ENCODE peak calls at places on chromosomes 16 and 17, in four cellular contexts. V is HepG2, I is GM12878, L is K562. M is an unnamed sample.

GRCh38 chr17:44807817-44808155 is 22.3 kb downstream of the GJC1 start:
- DNase-seq in I (no peak), L (no peak), V (no peak), M (no peak)

GRCh38 chr16:9042533-9042932 is 48.9 kb upstream of the HAPSTR1 start:
- DNase-seq in L (no peak), I (no peak), V (no peak), M (no peak)

GRCh38 chr17:17840751-17841591 is 4.2 kb upstream of the SREBF1 start:
- DNase-seq in I (no peak), L (peak), V (peak), M (no peak)

GRCh38 chr17:61352408-61352770 is 47.3 kb upstream of the TBX2 start:
- DNase-seq in L (no peak), V (no peak), I (no peak), M (no peak)

GRCh38 chr16:50303605-50304466 is 37.5 kb downstream of the ADCY7 start:
- DNase-seq in I (no peak), V (peak), L (no peak), M (no peak)

GRCh38 chr16:68264128-68265077 is at the start of gene SLC7A6:
- DNase-seq in V (peak), I (no peak), L (peak), M (peak)

GRCh38 chr17:56431736-56432135 is 161.8 kb upstream of the NOG start:
- DNase-seq in I (no peak), V (no peak), L (no peak), M (no peak)

GRCh38 chr16:21602785-21603184 is 3.4 kb downstream of the METTL9 start:
- DNase-seq in V (no peak), I (no peak), L (no peak), M (no peak)

GRCh38 chr17:7184091-7184488 is 4.9 kb upstream of the ASGR1 start:
- DNase-seq in I (no peak), V (peak), L (no peak), M (no peak)

GRCh38 chr16:68345958-68346635 is 35.3 kb downstream of the PRMT7 start:
- DNase-seq in L (no peak), I (no peak), V (no peak), M (no peak)

GRCh38 chr16:81189100-81189664 is 49.3 kb upstream of the BCO1 start:
- DNase-seq in I (no peak), L (peak), V (no peak), M (no peak)

GRCh38 chr17:82245144-82246039 is 16.6 kb downstream of the SLC16A3 start:
- DNase-seq in V (no peak), L (no peak), I (no peak), M (no peak)

GRCh38 chr16:8346291-8346690 is 244.0 kb downstream of the TMEM114 start:
- DNase-seq in L (peak), V (peak), I (no peak), M (no peak)

GRCh38 chr17:63406689-63407330 is 39.3 kb downstream of the CYB561 start:
- DNase-seq in I (peak), V (peak), L (peak), M (peak)

GRCh38 chr17:33712120-33712519 is 419.0 kb upstream of the ASIC2 start:
- DNase-seq in I (no peak), V (no peak), L (peak), M (peak)

GRCh38 chr17:3553419-3554401 is 3.9 kb downstream of the TRPV3 start:
- DNase-seq in I (no peak), V (no peak), L (no peak), M (no peak)

GRCh38 chr17:63514477-63514876 is 8.7 kb upstream of the KCNH6 start:
- DNase-seq in L (no peak), V (no peak), I (no peak), M (no peak)

GRCh38 chr17:30586818-30587595 is 109.8 kb downstream of the GOSR1 start:
- DNase-seq in V (peak), I (no peak), L (no peak), M (no peak)

GRCh38 chr17:74212262-74212912 is 984 bp upstream of the TTYH2 start:
- DNase-seq in I (no peak), V (no peak), L (peak), M (peak)

GRCh38 chr16:72963508-72963907 is 84.4 kb downstream of the ZFHX3 start:
- DNase-seq in V (no peak), I (no peak), L (no peak), M (no peak)

GRCh38 chr16:78227855-78228254 is 128.4 kb downstream of the WWOX start:
- DNase-seq in L (peak), I (no peak), V (peak), M (no peak)

GRCh38 chr17:35849469-35850348 is 19.0 kb downstream of the HEATR9 start:
- DNase-seq in I (peak), L (peak), V (peak), M (peak)

GRCh38 chr17:60610481-60610880 is 10.5 kb downstream of the PPM1D start:
- DNase-seq in L (no peak), I (no peak), V (no peak), M (no peak)

GRCh38 chr16:14527411-14528044 is 102.5 kb downstream of the PARN start:
- DNase-seq in I (no peak), L (no peak), V (no peak), M (no peak)

GRCh38 chr17:17745476-17746455 is 64.5 kb downstream of the RAI1 start:
- DNase-seq in I (no peak), L (no peak), V (no peak), M (no peak)

GRCh38 chr17:77100009-77100408 is 40.8 kb upstream of the SEC14L1 start:
- DNase-seq in I (no peak), V (no peak), L (no peak), M (no peak)

DNA sequence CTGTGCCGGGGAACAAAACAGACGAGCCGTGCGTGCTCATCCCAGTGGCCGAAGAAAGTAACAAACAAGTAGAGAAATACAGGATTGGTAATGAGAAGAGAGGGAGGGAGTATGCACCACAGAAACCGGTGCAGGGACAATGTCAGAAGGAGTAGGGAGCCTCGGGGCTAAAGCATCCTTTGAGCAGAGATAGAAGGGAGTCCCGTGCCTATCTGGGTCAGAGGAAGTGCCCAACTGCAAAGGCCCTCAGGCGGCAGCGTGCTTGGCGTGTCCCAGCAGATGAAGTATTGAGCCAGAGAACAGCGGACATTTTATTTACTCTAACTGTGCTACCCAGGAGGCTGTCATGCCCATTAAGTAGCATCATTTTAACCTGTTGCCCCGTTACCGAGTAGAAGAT is 114.9 kb upstream of the CACNG5 start:
- DNase-seq in V (no peak), I (no peak), L (no peak), M (no peak)
- TF ChIP-seq MAX in V (no peak), I (no peak), L (no peak), M (no peak)

DNA sequence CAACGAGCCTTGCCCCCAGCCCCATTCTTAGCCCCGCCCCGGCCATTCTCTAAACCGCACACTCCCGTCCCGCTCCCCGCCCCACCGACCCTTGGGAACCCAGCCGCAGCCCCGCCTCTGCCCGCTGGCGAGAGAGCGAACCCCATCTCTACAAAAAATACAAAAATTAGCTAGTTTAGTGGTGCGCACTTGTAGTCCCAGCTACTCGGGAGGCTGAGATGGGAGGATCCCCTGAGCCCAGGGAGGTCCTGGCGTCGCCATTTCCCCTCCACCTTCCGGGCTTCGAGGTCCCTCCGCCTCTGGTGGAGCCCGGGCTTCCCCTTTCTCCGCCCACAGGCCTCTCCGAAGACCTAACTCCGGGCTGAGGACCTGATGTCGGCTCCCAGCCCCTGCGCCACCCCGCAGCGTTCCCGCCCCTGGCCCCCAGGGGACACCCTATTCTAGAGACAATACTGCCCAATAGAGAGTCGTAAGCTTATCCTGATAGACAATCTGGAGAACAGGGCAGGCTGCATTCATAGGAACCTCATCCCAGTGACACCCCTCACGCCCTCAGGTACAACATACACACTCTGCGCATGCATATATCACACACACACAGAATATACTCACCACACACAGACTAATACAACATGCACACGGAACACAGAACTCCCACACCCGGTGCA is 483 bp upstream of the PROCA1 start:
- DNase-seq in I (no peak), L (peak), V (no peak), M (peak)
- TF ChIP-seq CBFB in I (no peak), L (peak), V (no peak), M (no peak)

GRCh38 chr16:89829630-89830437 is 1.6 kb downstream of the SPIRE2 start:
- DNase-seq in L (no peak), V (peak), I (no peak), M (no peak)

GRCh38 chr16:89828870-89829629 is 775 bp downstream of the SPIRE2 start:
- DNase-seq in I (no peak), V (no peak), L (no peak), M (peak)

GRCh38 chr16:89827383-89828198 is 684 bp upstream of the SPIRE2 start:
- DNase-seq in I (no peak), V (peak), L (peak), M (peak)

GRCh38 chr16:89826531-89827382 is 1.5 kb upstream of the SPIRE2 start:
- DNase-seq in I (no peak), L (no peak), V (no peak), M (no peak)

DNA sequence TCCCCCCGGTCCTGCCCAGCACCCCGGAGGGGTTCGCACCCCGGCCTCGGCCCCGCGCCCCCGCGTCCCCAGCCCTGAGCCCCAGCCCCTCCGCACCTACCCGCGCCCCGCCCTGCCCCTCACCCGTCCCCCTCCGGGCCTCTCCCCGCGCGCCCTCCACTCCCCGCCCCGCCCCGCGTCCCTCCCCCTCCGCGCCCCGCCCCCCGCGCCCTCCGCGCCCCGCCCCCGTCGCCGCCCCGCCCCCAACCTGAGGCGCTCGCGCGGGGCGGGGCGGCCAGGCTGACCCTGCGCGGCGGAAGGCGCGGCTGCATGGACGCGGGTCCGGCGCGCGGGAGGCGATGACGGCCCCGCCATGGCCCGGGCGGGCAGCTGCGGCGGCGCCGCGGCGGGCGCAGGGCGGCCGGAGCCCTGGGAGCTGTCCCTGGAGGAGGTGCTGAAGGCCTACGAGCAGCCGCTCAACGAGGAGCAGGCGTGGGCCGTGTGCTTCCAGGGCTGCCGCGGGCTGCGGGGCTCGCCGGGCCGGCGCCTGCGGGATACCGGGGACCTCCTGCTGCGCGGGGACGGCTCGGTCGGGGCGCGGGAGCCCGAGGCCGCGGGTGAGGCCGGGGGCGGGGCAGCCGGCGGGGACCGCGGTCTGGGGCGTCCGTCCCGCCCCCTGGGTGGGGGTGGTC is at the start of gene SPIRE2:
- DNase-seq in V (no peak), L (peak), I (no peak), M (peak)
- TF ChIP-seq MAX in V (peak), L (peak), I (no peak), M (no peak)

GRCh38 chr17:40857535-40857934 is 9.5 kb downstream of the KRT12 start:
- DNase-seq in V (no peak), L (no peak), I (no peak), M (no peak)
- TF ChIP-seq CBFB in V (no peak), L (no peak), I (no peak), M (no peak)

GRCh38 chr17:27318228-27318627 is 24.3 kb downstream of the WSB1 start:
- DNase-seq in L (no peak), I (no peak), V (no peak), M (no peak)

GRCh38 chr17:27315796-27316465 is 22.0 kb downstream of the WSB1 start:
- DNase-seq in L (no peak), I (no peak), V (no peak), M (no peak)

GRCh38 chr17:27319536-27320221 is 25.8 kb downstream of the WSB1 start:
- DNase-seq in I (no peak), L (no peak), V (no peak), M (no peak)

GRCh38 chr17:27318633-27319032 is 24.7 kb downstream of the WSB1 start:
- DNase-seq in I (no peak), V (no peak), L (no peak), M (no peak)

GRCh38 chr17:27315322-27315721 is 21.4 kb downstream of the WSB1 start:
- DNase-seq in L (no peak), V (no peak), I (no peak), M (no peak)
- TF ChIP-seq MAX in L (no peak), V (no peak), I (no peak), M (no peak)

GRCh38 chr17:42704495-42705494 is 22.5 kb downstream of the CNTNAP1 start:
- DNase-seq in L (no peak), I (peak), V (no peak), M (no peak)
- TF ChIP-seq CBFB in L (no peak), I (peak), V (no peak), M (no peak)

DNA sequence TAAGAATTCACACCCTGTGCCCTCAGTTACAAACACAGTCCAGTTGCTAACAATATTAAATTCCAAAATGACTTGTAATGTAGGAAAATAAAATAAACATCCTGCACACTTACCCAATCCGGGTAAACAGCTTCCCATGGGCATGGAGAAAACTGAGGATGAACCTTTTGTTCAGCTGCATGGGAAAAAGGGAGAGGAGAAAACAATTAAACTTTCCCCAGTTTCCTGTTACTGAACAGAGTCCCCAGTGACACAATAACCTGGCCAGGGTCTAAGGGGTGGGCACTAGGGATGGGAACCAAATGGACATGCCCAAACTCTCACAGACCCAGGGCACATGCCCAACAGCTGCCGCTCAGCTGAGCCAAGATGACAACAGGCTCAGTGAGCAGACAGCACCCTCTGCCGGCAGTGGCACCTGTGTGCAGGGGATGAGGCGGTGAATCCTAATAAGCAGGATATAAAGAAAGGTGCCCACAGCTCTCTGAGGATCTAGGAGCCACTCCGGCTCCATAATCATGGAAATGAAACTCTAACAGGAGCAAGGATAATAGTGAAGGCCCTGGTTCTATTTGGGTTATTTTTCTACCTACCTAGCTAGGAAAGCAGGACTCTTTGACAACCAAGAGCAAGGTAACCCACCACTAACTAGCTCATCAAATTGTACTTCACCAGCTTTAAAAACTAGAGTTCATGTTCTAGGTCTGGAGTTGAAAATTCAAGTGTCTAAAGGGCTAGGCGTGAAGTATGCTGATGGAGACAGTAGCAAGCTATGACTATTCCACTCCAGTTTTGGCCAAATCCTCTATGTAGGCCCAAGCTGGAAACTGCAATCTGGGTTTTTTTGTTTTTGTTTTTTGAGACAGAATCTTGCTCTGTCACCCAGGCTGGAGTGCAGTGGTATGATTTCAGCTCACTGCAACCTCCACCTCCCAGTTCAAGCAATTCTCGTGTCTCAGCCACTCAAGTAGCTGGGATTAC is 58.8 kb downstream of the SMG6 start:
- DNase-seq in I (no peak), V (peak), L (peak), M (peak)
- TF ChIP-seq MAX in I (peak), V (peak), L (no peak), M (no peak)

GRCh38 chr17:5769936-5770335 is 185.6 kb upstream of the NLRP1 start:
- DNase-seq in L (no peak), I (no peak), V (no peak), M (peak)
- TF ChIP-seq CBFB in L (no peak), I (no peak), V (no peak), M (no peak)